ENCODE peak calls at places on chromosome 16, in eight cellular contexts. L is Daoy; G is endothelial cell of umbilical vein; W is WERI-Rb-1; R is activated naive CD4-positive, alpha-beta T cell; Y is endothelial cell; D is right lobe of liver; P is fibroblast of lung. N is an unnamed sample.

GRCh38 chr16:49452568-49452967 is 79.0 kb downstream of the C16orf78 start:
- DNase-seq in L (no peak), G (no peak), W (no peak), R (no peak), Y (no peak), D (no peak), P (no peak), N (no peak)

GRCh38 chr16:50762241-50762640 is 20.4 kb downstream of the CYLD start:
- DNase-seq in L (no peak), G (peak), W (no peak), R (no peak), Y (no peak), D (no peak), P (peak), N (no peak)

GRCh38 chr16:3590736-3591435 is 13.7 kb upstream of the NLRC3 start:
- DNase-seq in L (no peak), G (no peak), W (no peak), R (no peak), Y (no peak), D (no peak), P (no peak), N (no peak)

GRCh38 chr16:14470788-14471187 is 159.3 kb downstream of the PARN start:
- DNase-seq in L (no peak), G (no peak), W (no peak), R (no peak), Y (no peak), D (no peak), P (no peak), N (no peak)

GRCh38 chr16:1964046-1964505 is 550 bp downstream of the RPS2 start:
- DNase-seq in L (no peak), G (peak), W (no peak), R (peak), Y (peak), D (no peak), P (peak), N (peak)

GRCh38 chr16:84844049-84844350 is 24.2 kb downstream of the CRISPLD2 start:
- DNase-seq in L (peak), G (no peak), W (no peak), R (no peak), Y (no peak), D (no peak), P (no peak), N (no peak)

GRCh38 chr16:78749745-78750268 is 650.4 kb downstream of the WWOX start:
- DNase-seq in L (no peak), G (no peak), W (no peak), R (no peak), Y (no peak), D (no peak), P (no peak), N (no peak)

GRCh38 chr16:19666451-19666850 is 51.6 kb downstream of the KNOP1 start:
- DNase-seq in L (no peak), G (no peak), W (no peak), R (no peak), Y (no peak), D (no peak), P (no peak), N (no peak)

GRCh38 chr16:87391324-87391949 is 699 bp upstream of the MAP1LC3B start:
- DNase-seq in L (peak), G (no peak), W (no peak), R (no peak), Y (peak), D (peak), P (peak), N (no peak)

GRCh38 chr16:23666919-23667659 is 11.6 kb upstream of the PLK1 start:
- DNase-seq in L (no peak), G (no peak), W (no peak), R (no peak), Y (no peak), D (no peak), P (no peak), N (no peak)

GRCh38 chr16:50305441-50306061 is 39.2 kb downstream of the ADCY7 start:
- DNase-seq in L (no peak), G (no peak), W (no peak), R (no peak), Y (no peak), D (no peak), P (no peak), N (no peak)

GRCh38 chr16:2190002-2190658 is 6.3 kb downstream of the CASKIN1 start:
- DNase-seq in L (no peak), G (no peak), W (no peak), R (no peak), Y (no peak), D (no peak), P (no peak), N (no peak)

GRCh38 chr16:85231959-85232358 is 119.7 kb upstream of the CIBAR2 start:
- DNase-seq in L (peak), G (no peak), W (no peak), R (no peak), Y (no peak), D (no peak), P (peak), N (no peak)

GRCh38 chr16:12315330-12316138 is 339.0 kb downstream of the SNX29 start:
- DNase-seq in L (no peak), G (no peak), W (no peak), R (no peak), Y (no peak), D (peak), P (no peak), N (no peak)

GRCh38 chr16:65783709-65784474 is 582.6 kb upstream of the CDH5 start:
- DNase-seq in L (no peak), G (peak), W (no peak), R (no peak), Y (no peak), D (no peak), P (no peak), N (no peak)

GRCh38 chr16:19185510-19185851 is 17.4 kb downstream of the SYT17 start:
- DNase-seq in L (no peak), G (no peak), W (no peak), R (no peak), Y (no peak), D (no peak), P (no peak), N (no peak)

GRCh38 chr16:79401782-79402181 is 198.8 kb downstream of the MAF start:
- DNase-seq in L (no peak), G (no peak), W (no peak), R (no peak), Y (no peak), D (no peak), P (no peak), N (no peak)

GRCh38 chr16:49409121-49409520 is 35.5 kb downstream of the C16orf78 start:
- DNase-seq in L (no peak), G (no peak), W (no peak), R (no peak), Y (no peak), D (no peak), P (no peak), N (no peak)

GRCh38 chr16:68291227-68291626 is 19.5 kb downstream of the SLC7A6OS start:
- DNase-seq in L (no peak), G (no peak), W (no peak), R (no peak), Y (no peak), D (no peak), P (no peak), N (no peak)

N was measured in DND-41.